ENCODE peak calls at places on chromosomes 7 and 10, in seven cellular contexts. R is GM03348, X is hippocampal formation, L is omental fat pad, N is ELR, Y is pancreas, K is Kasumi-1. U is an unnamed sample.

GRCh38 chr7:100602889-100603696 is 930 bp downstream of the PCOLCE start:
- DNase-seq in R (peak; percentile 92), X (no peak), L (no peak), N (peak; percentile 73), Y (no peak), K (no peak), U (no peak)

GRCh38 chr10:50798297-50798696 is 58.6 kb downstream of the ASAH2B start:
- DNase-seq in R (no peak), X (no peak), L (no peak), N (no peak), Y (no peak), K (no peak), U (no peak)

GRCh38 chr7:16851829-16852228 is 30.0 kb downstream of the AGR3 start:
- DNase-seq in R (no peak), X (no peak), L (no peak), N (no peak), Y (no peak), K (peak; percentile 31), U (no peak)

GRCh38 chr7:93029056-93029455 is 88.7 kb downstream of the SAMD9 start:
- DNase-seq in R (no peak), X (no peak), L (no peak), N (no peak), Y (no peak), K (no peak), U (no peak)

GRCh38 chr10:68348265-68348741 is 15.6 kb upstream of the PBLD start:
- DNase-seq in R (peak; percentile 46), X (peak; percentile 25), L (no peak), N (peak; percentile 66), Y (peak; percentile 42), K (peak; percentile 93), U (peak; percentile 66)

GRCh38 chr7:100022621-100023020 is 7.2 kb downstream of the ZKSCAN1 start:
- DNase-seq in R (no peak), X (no peak), L (no peak), N (no peak), Y (peak; percentile 85), K (no peak), U (no peak)

GRCh38 chr10:60281792-60282353 is 107.8 kb downstream of the ANK3 start:
- DNase-seq in R (no peak), X (no peak), L (no peak), N (no peak), Y (no peak), K (no peak), U (no peak)

GRCh38 chr7:5699951-5700384 is 81.5 kb downstream of the RNF216 start:
- DNase-seq in R (no peak), X (no peak), L (no peak), N (no peak), Y (no peak), K (no peak), U (no peak)

GRCh38 chr10:97463363-97464132 is 17.6 kb downstream of the ZDHHC16 start:
- DNase-seq in R (peak; percentile 59), X (peak; percentile 28), L (no peak), N (peak; percentile 66), Y (peak; percentile 64), K (peak; percentile 74), U (peak; percentile 52)

GRCh38 chr10:114685456-114685855 is 27.4 kb upstream of the ABLIM1 start:
- DNase-seq in R (no peak), X (no peak), L (no peak), N (no peak), Y (no peak), K (no peak), U (no peak)

GRCh38 chr7:113087278-113087998 is 811 bp upstream of the GPR85 start:
- DNase-seq in R (peak; percentile 74), X (peak; percentile 25), L (no peak), N (peak; percentile 92), Y (no peak), K (peak; percentile 19), U (peak; percentile 79)

GRCh38 chr10:85789125-85789524 is 577.5 kb downstream of the GRID1 start:
- DNase-seq in R (no peak), X (no peak), L (no peak), N (no peak), Y (no peak), K (no peak), U (no peak)

GRCh38 chr7:131654668-131655326 is 98.4 kb upstream of the PODXL start:
- DNase-seq in R (peak; percentile 94), X (peak; percentile 11), L (peak; percentile 93), N (peak; percentile 90), Y (peak; percentile 85), K (peak; percentile 74), U (peak; percentile 85)

GRCh38 chr10:15360566-15360965 is 10.5 kb downstream of the FAM171A1 start:
- DNase-seq in R (no peak), X (no peak), L (no peak), N (no peak), Y (no peak), K (no peak), U (no peak)

GRCh38 chr7:116686812-116687419 is 14.9 kb downstream of the MET start:
- DNase-seq in R (no peak), X (no peak), L (no peak), N (no peak), Y (no peak), K (no peak), U (no peak)

GRCh38 chr10:102780246-102780645 is 36.5 kb downstream of the WBP1L start:
- DNase-seq in R (no peak), X (no peak), L (no peak), N (peak; percentile 79), Y (no peak), K (no peak), U (no peak)

GRCh38 chr10:132451506-132452215 is 54.7 kb downstream of the PWWP2B start:
- DNase-seq in R (no peak), X (no peak), L (no peak), N (no peak), Y (no peak), K (no peak), U (no peak)

GRCh38 chr10:44362866-44363711 is 21.8 kb downstream of the CXCL12 start:
- DNase-seq in R (no peak), X (no peak), L (no peak), N (no peak), Y (no peak), K (no peak), U (no peak)

GRCh38 chr7:20153999-20154398 is 63.2 kb downstream of the MACC1 start:
- DNase-seq in R (peak; percentile 10), X (no peak), L (no peak), N (peak; percentile 41), Y (no peak), K (no peak), U (no peak)

GRCh38 chr7:44463169-44463808 is 27.2 kb downstream of the NUDCD3 start:
- DNase-seq in R (peak; percentile 37), X (no peak), L (no peak), N (peak; percentile 49), Y (no peak), K (peak; percentile 58), U (peak; percentile 37)

GRCh38 chr7:138195207-138195606 is 118.9 kb downstream of the AKR1D1 start:
- DNase-seq in R (no peak), X (no peak), L (no peak), N (no peak), Y (no peak), K (peak; percentile 2), U (no peak)

U was measured in RKO.